ENCODE peak calls at places on chromosomes 5 and 9, in seven cellular contexts. H, S, J, G, R, M and F are unnamed samples. For H3K4me1, the result is how much of the 10 kb centered on the place peaks cover.

GRCh38 chr9:93298498-93299417 is 114.8 kb downstream of the WNK2 start:
- DNase-seq in H (no peak), S (no peak), J (no peak), G (no peak), R (no peak), M (no peak), F (no peak)

GRCh38 chr5:67588389-67588788 is 391.8 kb upstream of the CD180 start:
- DNase-seq in H (no peak), S (no peak), J (no peak), G (no peak), R (no peak), M (no peak), F (no peak)

GRCh38 chr5:74595143-74595915 is 45.2 kb downstream of the ENC1 start:
- DNase-seq in H (no peak), S (no peak), J (peak), G (no peak), R (no peak), M (no peak), F (no peak)

GRCh38 chr9:8782237-8782636 is 982.7 kb upstream of the DMAC1 start:
- DNase-seq in H (no peak), S (no peak), J (no peak), G (no peak), R (no peak), M (no peak), F (no peak)

GRCh38 chr5:96410013-96410412 is 23.0 kb downstream of the PCSK1 start:
- DNase-seq in H (no peak), S (no peak), J (no peak), G (no peak), R (no peak), M (no peak), F (no peak)

GRCh38 chr9:129151469-129151868 is 26.6 kb downstream of the IER5L start:
- DNase-seq in H (no peak), S (no peak), J (no peak), G (no peak), R (no peak), M (no peak), F (no peak)

GRCh38 chr9:127316586-127317383 is 52.2 kb downstream of the GARNL3 start:
- DNase-seq in H (no peak), S (no peak), J (no peak), G (no peak), R (peak), M (no peak), F (no peak)

GRCh38 chr5:159103086-159103485 is 3.4 kb upstream of the EBF1 start:
- DNase-seq in H (no peak), S (no peak), J (no peak), G (no peak), R (no peak), M (no peak), F (no peak)

GRCh38 chr5:94785111-94785510 is 166.6 kb downstream of the SLF1 start:
- DNase-seq in H (no peak), S (no peak), J (no peak), G (no peak), R (no peak), M (no peak), F (no peak)

GRCh38 chr5:122458278-122458872 is 146.3 kb downstream of the SNCAIP start:
- DNase-seq in H (peak), S (no peak), J (peak), G (no peak), R (no peak), M (no peak), F (no peak)

GRCh38 chr9:113310538-113310937 is 7.4 kb upstream of the RNF183 start:
- DNase-seq in H (no peak), S (no peak), J (peak), G (no peak), R (no peak), M (no peak), F (peak)

GRCh38 chr9:127858041-127858512 is 3.6 kb upstream of the ENG start:
- DNase-seq in H (no peak), S (no peak), J (peak), G (no peak), R (peak), M (no peak), F (peak)

GRCh38 chr5:177085985-177086917 is at the start of gene FGFR4:
- DNase-seq in H (peak), S (peak), J (peak), G (peak), R (peak), M (peak), F (peak)

GRCh38 chr5:151014680-151015343 is 5.6 kb upstream of the GPX3 start:
- DNase-seq in H (no peak), S (no peak), J (no peak), G (no peak), R (peak), M (no peak), F (no peak)

GRCh38 chr5:171598279-171599152 is 179.1 kb downstream of the FGF18 start:
- DNase-seq in H (no peak), S (no peak), J (no peak), G (no peak), R (no peak), M (no peak), F (no peak)

GRCh38 chr5:4275232-4275631 is 679.6 kb downstream of the IRX1 start:
- DNase-seq in H (no peak), S (no peak), J (no peak), G (no peak), R (no peak), M (no peak), F (no peak)

GRCh38 chr5:151192626-151193025 is 31.3 kb downstream of the CCDC69 start:
- DNase-seq in H (no peak), S (no peak), J (no peak), G (no peak), R (no peak), M (no peak), F (no peak)

GRCh38 chr5:145718956-145719355 is 116.2 kb downstream of the PRELID2 start:
- DNase-seq in H (peak), S (no peak), J (no peak), G (no peak), R (no peak), M (no peak), F (no peak)

GRCh38 chr5:109880907-109881685 is 191.4 kb downstream of the MAN2A1 start:
- DNase-seq in H (no peak), S (no peak), J (no peak), G (no peak), R (no peak), M (no peak), F (no peak)

GRCh38 chr5:125487231-125487630 is 740.8 kb upstream of the ZNF608 start:
- DNase-seq in H (peak), S (no peak), J (no peak), G (no peak), R (no peak), M (no peak), F (no peak)

GRCh38 chr5:177985430-177986040 is 10.5 kb downstream of the PROP1 start:
- DNase-seq in H (no peak), S (no peak), J (no peak), G (no peak), R (no peak), M (no peak), F (no peak)

GRCh38 chr9:131008563-131008908 is 438 bp upstream of the LAMC3 start:
- DNase-seq in H (no peak), S (no peak), J (no peak), G (no peak), R (no peak), M (no peak), F (no peak)

GRCh38 chr9:136343121-136343883 is 16.0 kb downstream of the GPSM1 start:
- DNase-seq in H (no peak), S (no peak), J (peak), G (no peak), R (no peak), M (no peak), F (peak)

GRCh38 chr5:175478384-175479124 is at the start of gene SFXN1:
- DNase-seq in H (peak), S (peak), J (peak), G (no peak), R (peak), M (no peak), F (peak)

GRCh38 chr5:91137647-91138046 is 245.5 kb downstream of the ARRDC3 start:
- DNase-seq in H (no peak), S (no peak), J (no peak), G (no peak), R (no peak), M (peak), F (no peak)

GRCh38 chr5:89445106-89445745 is 562.2 kb upstream of the MEF2C start:
- DNase-seq in H (no peak), S (no peak), J (no peak), G (no peak), R (peak), M (no peak), F (no peak)

DNA sequence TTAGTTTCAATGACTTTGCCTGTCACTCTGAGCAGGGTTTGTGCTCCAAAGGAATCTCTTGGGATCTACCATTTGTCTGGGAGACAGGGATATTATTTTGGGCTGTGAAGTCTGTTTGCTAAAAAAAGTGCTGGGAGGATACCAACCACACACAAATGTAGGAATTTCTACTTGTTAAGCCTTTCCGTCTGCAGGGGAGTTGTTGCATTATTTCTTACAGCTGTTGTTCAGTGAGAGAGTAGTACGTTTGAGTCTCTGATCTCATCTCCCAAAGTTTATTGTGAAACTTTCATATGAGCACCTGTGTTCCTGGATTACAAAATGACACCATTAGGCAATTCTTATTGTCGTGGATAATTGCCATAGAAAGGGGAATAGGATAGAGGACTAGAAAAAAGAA is 78.3 kb upstream of the SEMA6A start:
- DNase-seq in H (peak), S (peak), J (no peak), G (no peak), R (no peak), M (no peak), F (no peak)
- H3K27ac ChIP-seq in H (no peak), S (peak), J (no peak), G (no peak), R (peak), M (no peak), F (no peak)

GRCh38 chr5:143315214-143315613 is 88.3 kb downstream of the NR3C1 start:
- DNase-seq in H (no peak), S (no peak), J (no peak), G (no peak), R (no peak), M (no peak), F (no peak)
- H3K4me1 ChIP-seq in H (under half), S (under half), J (under half), G (under half), R (half or more), M (half or more), F (half or more)

DNA sequence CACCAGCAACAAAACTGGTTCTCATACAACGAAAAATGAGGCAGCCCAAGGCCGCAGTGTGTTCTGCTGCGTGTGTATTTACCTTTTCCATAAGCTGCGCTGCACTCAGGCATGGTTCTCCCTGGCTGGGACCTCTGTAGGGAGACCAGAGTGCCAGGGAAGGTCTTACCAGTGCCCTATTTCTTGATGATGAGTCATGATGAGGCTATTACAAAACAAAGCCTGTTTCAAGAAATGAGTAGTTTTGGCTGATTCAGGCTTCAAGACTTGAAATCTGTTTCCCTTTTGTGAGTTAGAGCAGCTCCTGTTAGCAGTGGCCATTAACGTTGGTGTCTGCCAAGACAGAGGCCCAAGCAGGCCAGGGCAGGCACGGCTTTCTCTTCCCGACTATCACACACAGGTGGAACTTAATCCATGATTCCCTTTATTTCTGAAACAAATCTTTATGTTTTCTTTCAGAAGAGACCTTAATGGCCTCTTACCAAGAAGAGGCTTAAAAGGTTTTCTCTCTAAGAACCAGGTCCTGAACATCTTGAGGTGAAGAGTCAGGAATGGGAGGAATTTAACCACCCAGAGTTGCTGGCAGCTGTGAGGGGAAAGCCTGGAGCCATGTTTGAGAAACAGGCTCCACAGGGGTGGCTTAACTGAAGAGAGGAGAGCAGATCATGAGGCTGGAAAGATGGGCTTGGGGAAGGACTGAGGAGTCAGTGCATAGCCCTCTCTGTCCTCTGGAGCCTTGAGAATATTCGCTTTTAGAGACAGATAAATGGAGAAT is 41.4 kb upstream of the TIFAB start:
- DNase-seq in H (peak), S (no peak), J (peak), G (no peak), R (no peak), M (peak), F (no peak)
- H3K27ac ChIP-seq in H (no peak), S (no peak), J (peak), G (peak), R (no peak), M (peak), F (no peak)

GRCh38 chr5:143181173-143181572 is 222.3 kb downstream of the NR3C1 start:
- DNase-seq in H (no peak), S (no peak), J (no peak), G (no peak), R (no peak), M (no peak), F (no peak)
- H3K4me1 ChIP-seq in H (under half), S (under half), J (under half), G (under half), R (half or more), M (under half), F (half or more)

DNA sequence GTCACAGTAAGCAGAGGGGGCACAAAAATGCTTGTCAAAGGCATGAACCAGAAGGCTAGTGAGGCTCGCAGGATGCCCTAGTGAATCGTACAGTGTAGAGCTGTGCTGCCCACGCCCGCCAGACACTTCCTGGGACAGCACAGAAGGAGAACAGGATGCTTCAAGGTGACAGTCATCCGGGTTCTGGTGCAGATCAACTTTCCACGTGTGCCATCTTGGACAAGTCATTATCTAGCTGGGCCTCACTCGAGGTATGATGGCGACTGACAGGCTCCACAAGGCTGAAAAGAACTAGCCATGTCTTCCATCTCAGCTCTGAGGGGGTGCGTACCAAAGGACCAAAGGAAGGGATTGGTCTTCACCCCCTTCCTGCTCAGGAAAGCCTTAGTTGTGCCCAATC is 14.0 kb downstream of the SPRY4 start:
- DNase-seq in H (no peak), S (no peak), J (no peak), G (no peak), R (no peak), M (no peak), F (no peak)
- H3K27ac ChIP-seq in H (no peak), S (no peak), J (no peak), G (no peak), R (no peak), M (no peak), F (peak)

DNA sequence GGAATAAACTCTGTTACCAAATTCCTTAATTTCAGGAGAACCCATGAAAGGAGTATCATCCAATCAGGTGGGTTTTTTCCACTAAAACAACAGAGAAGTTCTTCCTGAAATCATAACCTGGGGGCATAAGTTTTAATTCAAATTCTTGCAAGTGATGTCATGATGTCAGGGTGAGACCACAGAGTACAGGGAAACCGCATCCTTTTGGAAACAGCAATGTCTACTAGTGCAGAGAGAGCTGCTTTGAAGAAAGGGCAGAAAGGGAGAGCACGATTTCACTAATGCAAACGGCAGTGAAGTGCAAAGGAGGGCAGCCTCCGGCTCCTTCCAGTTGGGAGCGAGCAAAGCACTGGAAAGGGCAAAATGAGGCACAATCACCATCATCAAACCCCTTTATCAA is 20.6 kb upstream of the CMBL start:
- DNase-seq in H (no peak), S (no peak), J (no peak), G (no peak), R (no peak), M (no peak), F (no peak)
- H3K4me1 ChIP-seq in H (under half), S (under half), J (under half), G (under half), R (half or more), M (under half), F (under half)

GRCh38 chr9:95821999-95822398 is 53.5 kb upstream of the ERCC6L2 start:
- DNase-seq in H (no peak), S (no peak), J (no peak), G (no peak), R (no peak), M (no peak), F (no peak)
- H3K27ac ChIP-seq in H (no peak), S (no peak), J (no peak), G (no peak), R (no peak), M (no peak), F (no peak)

DNA sequence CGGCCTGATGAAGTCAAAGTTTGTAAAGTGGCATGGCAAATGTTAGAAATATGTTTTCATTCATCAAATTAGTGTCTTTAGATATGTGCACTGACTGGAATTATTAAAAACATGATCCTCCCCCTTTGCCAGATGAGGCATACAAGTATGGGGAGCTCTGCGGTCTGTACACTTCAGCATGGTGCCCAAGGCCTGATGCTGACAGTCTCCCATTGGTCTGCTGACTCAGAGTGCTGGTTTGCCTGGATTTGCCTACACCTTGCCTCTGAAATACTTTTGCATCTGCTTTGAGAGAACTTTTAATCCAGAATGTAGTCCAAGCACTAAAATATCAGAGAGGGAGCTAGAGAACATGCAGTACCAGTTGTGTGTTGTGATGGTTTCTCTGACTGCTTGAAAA is 354.3 kb upstream of the ACTBL2 start:
- DNase-seq in H (no peak), S (no peak), J (no peak), G (no peak), R (no peak), M (no peak), F (no peak)
- H3K4me1 ChIP-seq in H (under half), S (under half), J (under half), G (under half), R (under half), M (half or more), F (under half)